ENCODE peak calls at places on chromosomes 13 and 19, in four cellular contexts. D, G, P and E are unnamed samples.

GRCh38 chr13:69817333-69817732 is 290.3 kb upstream of the ATXN8OS start:
- DNase-seq in G (no peak), P (no peak), D (no peak), E (no peak)

GRCh38 chr13:30796132-30796832 is 60.9 kb downstream of the ALOX5AP start:
- DNase-seq in P (no peak), G (no peak), D (peak; percentile 45), E (no peak)

GRCh38 chr19:19280561-19280960 is 7.5 kb upstream of the TM6SF2 start:
- DNase-seq in G (no peak), D (no peak), P (no peak), E (no peak)

GRCh38 chr13:60701919-60702318 is 304.9 kb downstream of the TDRD3 start:
- DNase-seq in P (no peak), G (no peak), D (no peak), E (no peak)

GRCh38 chr13:102132896-102133295 is 269.0 kb downstream of the FGF14 start:
- DNase-seq in P (no peak), G (no peak), D (no peak), E (no peak)

GRCh38 chr19:55077106-55077505 is 1.4 kb downstream of the EPS8L1 start:
- DNase-seq in G (no peak), D (no peak), P (no peak), E (no peak)

GRCh38 chr13:80339841-80340642 is 884 bp downstream of the SPRY2 start:
- DNase-seq in G (no peak), D (no peak), P (peak; percentile 18), E (no peak)

GRCh38 chr13:46317120-46317519 is 69.9 kb downstream of the RUBCNL start:
- DNase-seq in D (no peak), G (no peak), P (no peak), E (no peak)

GRCh38 chr13:106561551-106562170 is 6.3 kb downstream of the ARGLU1 start:
- DNase-seq in G (no peak), D (peak; percentile 55), P (no peak), E (no peak)
- H3K9ac ChIP-seq in G (no peak overlapping the region), D (peak overlapping the region; percentile 12), P (no peak overlapping the region), E (peak overlapping the region; percentile 12)

GRCh38 chr13:25587581-25587980 is 215.8 kb downstream of the ATP8A2 start:
- DNase-seq in D (no peak), P (no peak), G (no peak), E (no peak)
- H3K27me3 ChIP-seq in D (no peaks in the 10 kb centered on the region), P (no peaks in the 10 kb centered on the region), G (no peaks in the 10 kb centered on the region), E (no peaks in the 10 kb centered on the region)

DNA sequence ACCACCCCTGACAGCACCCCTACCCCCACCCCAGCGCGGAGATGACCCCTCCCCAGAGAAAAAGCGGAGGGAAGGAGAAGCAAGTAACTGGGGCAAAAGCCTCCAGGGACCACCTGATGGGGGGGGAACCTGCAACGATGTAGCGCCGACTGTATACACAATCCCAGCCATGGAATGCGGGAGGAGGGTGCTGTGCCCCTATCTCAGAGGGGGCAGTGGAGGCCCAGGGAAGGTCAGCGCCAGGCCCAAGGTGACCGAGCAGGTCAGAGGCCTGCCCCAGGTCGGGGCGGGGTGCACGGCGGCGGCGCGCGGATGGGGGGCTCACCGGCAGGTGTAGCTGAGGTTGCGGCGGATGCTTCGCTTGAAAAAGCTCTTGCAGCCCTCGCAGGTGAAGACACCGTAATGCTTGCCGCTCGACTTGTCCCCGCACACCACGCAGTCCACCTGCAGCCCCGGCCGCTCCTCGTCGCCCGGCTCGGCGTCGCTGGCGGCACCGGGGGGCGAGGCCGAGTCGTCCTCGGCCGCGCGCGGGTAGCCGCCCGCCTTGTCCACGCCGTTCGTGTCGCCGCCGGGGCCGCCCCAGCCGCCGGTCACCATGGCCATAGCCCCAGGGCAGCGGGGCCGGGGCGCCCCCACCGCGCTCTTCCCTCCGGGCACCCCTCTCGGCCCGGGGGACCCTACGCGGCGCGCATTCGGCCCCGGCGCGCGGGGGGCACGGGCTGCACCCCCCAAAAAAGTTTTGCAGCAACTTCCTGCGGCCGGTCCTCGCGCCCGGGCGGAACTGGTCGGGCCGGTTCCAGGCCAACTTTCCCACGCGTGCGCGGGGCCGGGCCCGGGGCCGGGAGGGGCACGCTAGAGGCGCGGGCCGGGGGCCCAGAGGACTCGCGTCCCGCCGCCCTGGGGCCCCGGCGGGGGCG is 843 bp downstream of the NR2F6 start:
- DNase-seq in P (no peak), G (no peak), D (no peak), E (no peak)
- TF ChIP-seq SUZ12 in P (no peak), G (no peak), D (no peak), E (no peak)

GRCh38 chr19:2226840-2227360 is 9.2 kb downstream of the PLEKHJ1 start:
- DNase-seq in G (no peak), D (no peak), P (no peak), E (no peak)

GRCh38 chr19:2229103-2230028 is 6.8 kb downstream of the PLEKHJ1 start:
- DNase-seq in D (no peak), P (no peak), G (no peak), E (no peak)

GRCh38 chr19:2228157-2229030 is 7.7 kb downstream of the PLEKHJ1 start:
- DNase-seq in P (no peak), G (no peak), D (no peak), E (no peak)

GRCh38 chr19:2226051-2226839 is 9.9 kb downstream of the PLEKHJ1 start:
- DNase-seq in P (no peak), D (no peak), G (no peak), E (no peak)

DNA sequence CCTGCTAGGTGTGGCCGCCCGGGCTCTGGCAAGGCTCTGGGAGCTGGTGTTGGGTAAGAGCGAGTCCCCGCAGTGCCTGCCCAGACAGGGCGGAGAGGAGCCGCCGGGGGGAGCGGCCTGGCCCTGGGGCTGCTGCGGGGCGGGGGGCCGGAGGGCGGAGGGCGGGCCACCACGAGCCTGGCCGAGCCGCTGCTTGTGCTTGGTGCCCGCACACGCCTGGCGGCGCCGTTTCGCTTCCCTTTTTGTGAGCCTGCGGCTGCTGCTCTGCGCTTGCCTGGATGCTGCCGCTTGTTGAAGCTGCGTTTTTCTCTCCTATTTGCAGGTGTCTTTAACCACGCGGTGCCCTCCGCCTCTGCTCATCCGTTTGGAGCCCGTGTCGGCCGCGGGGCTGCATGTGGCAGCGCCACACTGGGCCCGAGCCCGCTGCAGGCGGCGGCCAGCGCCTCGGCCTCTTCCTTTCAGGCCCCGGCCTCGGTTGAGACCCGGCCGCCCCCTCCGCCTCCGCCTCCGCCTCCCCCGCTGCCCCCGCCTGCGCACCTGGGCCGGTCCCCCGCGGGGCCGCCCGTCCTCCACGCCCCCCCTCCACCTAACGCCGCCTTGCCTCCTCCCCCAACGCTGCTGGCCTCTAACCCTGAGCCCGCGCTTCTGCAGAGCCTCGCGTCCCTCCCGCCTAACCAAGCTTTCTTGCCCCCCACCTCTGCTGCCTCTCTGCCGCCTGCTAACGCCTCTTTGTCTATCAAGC is 8.5 kb downstream of the PLEKHJ1 start:
- DNase-seq in G (no peak), D (no peak), P (no peak), E (no peak)
- H3K9ac ChIP-seq in G (no peak overlapping the region), D (no peak overlapping the region), P (no peak overlapping the region), E (no peak overlapping the region)

DNA sequence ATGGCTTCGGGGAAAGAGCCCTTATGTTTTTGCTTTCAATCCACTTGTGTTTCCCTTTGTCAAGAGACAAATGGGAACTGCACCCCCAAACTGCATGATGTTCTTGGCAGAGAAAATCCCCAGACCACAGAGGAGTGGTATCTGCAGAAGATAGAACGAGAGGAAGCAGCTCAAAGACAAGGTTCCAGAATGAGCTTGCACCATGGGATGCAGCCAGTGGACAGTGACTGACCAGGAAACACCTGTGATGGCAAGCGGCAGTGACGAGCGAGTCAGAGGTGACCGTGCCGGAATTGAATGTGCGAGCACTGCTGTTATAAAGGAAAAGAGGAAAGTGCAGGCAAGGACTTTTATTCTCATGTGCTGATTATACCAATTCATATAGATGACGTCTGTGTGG is 46.3 kb downstream of the IRS2 start:
- DNase-seq in G (no peak), D (no peak), P (no peak), E (no peak)
- H3K27me3 ChIP-seq in G (no peaks in the 10 kb centered on the region), D (peaks cover 2% of the 10 kb centered on the region), P (no peaks in the 10 kb centered on the region), E (no peaks in the 10 kb centered on the region)

DNA sequence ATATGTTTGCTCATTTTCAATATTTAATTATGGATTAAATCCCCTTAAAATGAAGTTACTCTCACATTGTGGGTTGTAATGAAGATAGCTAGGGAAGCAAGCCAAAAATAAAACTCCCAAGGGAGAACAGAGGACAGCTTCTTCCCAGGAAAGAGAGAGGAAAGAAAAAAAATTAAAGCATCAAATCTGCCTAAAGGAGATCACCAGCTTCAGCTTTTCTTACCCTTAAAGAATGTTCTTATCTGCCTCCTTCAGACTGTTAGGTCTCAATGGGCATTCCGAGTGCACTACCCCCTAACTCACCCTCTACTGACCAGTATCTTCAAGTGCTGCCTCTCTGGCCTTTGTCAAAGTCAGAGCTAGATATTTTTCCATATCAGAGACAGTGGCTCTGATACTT is 55.2 kb downstream of the XPO4 start:
- DNase-seq in D (no peak), P (no peak), G (no peak), E (no peak)
- TF ChIP-seq SUZ12 in D (no peak), P (no peak), G (no peak), E (no peak)

DNA sequence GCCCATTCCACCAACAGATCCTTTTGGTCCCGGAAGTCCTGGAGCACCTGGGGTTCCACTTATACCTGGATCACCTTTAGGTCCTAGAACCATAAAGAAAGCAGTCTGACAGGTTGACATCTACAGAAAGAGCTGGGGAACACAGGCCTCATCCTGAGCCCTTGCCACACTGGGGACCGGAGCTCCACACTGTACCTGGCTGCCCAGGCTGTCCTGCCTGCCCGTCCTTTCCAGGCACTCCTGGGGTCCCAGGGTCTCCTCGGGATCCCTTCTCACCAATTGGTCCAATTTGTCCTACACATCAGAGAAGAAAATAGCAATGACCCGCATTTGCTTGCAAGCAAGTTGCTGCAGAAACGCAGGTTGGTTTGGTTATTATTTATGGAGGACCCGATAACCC is 130.5 kb downstream of the COL4A1 start:
- DNase-seq in P (no peak), D (no peak), G (no peak), E (no peak)
- H3K9ac ChIP-seq in P (no peak overlapping the region), D (no peak overlapping the region), G (no peak overlapping the region), E (no peak overlapping the region)

GRCh38 chr13:112616586-112617381 is 28.8 kb upstream of the TUBGCP3 start:
- DNase-seq in D (no peak), P (peak; percentile 35), G (no peak), E (no peak)

GRCh38 chr13:112615391-112615790 is 27.4 kb upstream of the TUBGCP3 start:
- DNase-seq in G (no peak), P (no peak), D (no peak), E (no peak)

GRCh38 chr13:112619730-112620639 is 32.0 kb upstream of the TUBGCP3 start:
- DNase-seq in D (no peak), P (no peak), G (no peak), E (no peak)

GRCh38 chr13:112618501-112618900 is 30.5 kb upstream of the TUBGCP3 start:
- DNase-seq in G (no peak), D (no peak), P (no peak), E (no peak)

DNA sequence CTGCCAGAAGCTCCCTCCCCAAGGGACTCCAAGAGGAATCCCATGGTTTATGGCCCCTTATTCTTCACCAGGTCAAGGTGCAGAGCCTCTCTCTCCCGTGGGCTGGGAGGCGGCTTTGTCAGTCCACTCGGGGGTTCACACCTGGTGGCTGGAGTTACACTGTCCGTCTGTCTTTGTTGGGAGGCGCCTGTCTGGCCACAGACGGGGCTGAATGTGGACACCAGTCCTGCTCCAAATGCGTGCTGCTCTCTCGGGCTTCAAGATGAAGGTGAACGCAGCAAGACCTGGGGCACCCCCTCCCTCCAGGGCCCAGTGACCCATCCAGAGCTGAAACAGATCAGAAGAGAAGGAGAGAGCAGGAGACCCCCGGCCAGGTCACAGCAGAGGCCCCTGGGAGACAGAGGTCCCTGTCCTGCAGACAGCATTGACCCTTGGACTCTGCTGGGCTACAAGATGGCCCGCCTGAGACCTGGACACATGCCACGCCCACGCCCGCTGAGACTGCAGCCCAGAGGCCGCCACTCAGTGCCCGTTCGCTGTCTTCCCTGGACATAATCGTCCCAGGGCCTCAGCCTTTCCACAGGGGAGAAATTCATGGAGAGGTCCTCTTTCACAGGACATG is 29.9 kb upstream of the TUBGCP3 start:
- DNase-seq in D (no peak), P (no peak), G (no peak), E (no peak)
- H3K27me3 ChIP-seq in D (no peaks in the 10 kb centered on the region), P (peaks cover 9% of the 10 kb centered on the region), G (no peaks in the 10 kb centered on the region), E (no peaks in the 10 kb centered on the region)

GRCh38 chr13:26482451-26483197 is 74.9 kb upstream of the WASF3 start:
- DNase-seq in G (peak; percentile 47), D (peak; percentile 23), P (peak; percentile 61), E (no peak)
- TF ChIP-seq SUZ12 in G (no peak), D (no peak), P (no peak), E (no peak)